ENCODE peak calls at places on chromosome 14, in nine cellular contexts. One of them, this sample, is unnamed.

GRCh38 chr14:61549425-61549824 is 145.9 kb upstream of the HIF1A start:
- DNase-seq in CD8-positive, alpha-beta memory T cell: no peak
- DNase-seq in psoas muscle: no peak
- DNase-seq in Panc1: no peak
- DNase-seq in skeletal muscle cell: peak
- DNase-seq in neural progenitor cell: no peak
- DNase-seq in heart right ventricle: no peak
- DNase-seq in tibial artery: no peak
- DNase-seq in astrocyte of the spinal cord: peak
- DNase-seq in this sample: no peak

GRCh38 chr14:65949711-65950516 is 536.3 kb upstream of the CCDC196 start:
- DNase-seq in CD8-positive, alpha-beta memory T cell: no peak
- DNase-seq in psoas muscle: peak
- DNase-seq in Panc1: no peak
- DNase-seq in skeletal muscle cell: peak
- DNase-seq in neural progenitor cell: no peak
- DNase-seq in heart right ventricle: peak
- DNase-seq in tibial artery: no peak
- DNase-seq in astrocyte of the spinal cord: peak
- DNase-seq in this sample: no peak

GRCh38 chr14:24398298-24398942 is 383 bp upstream of the NYNRIN start:
- DNase-seq in CD8-positive, alpha-beta memory T cell: no peak
- DNase-seq in psoas muscle: no peak
- DNase-seq in Panc1: no peak
- DNase-seq in skeletal muscle cell: no peak
- DNase-seq in neural progenitor cell: peak
- DNase-seq in heart right ventricle: peak
- DNase-seq in tibial artery: no peak
- DNase-seq in astrocyte of the spinal cord: peak
- DNase-seq in this sample: no peak

GRCh38 chr14:93045965-93046695 is 69.6 kb downstream of the ITPK1 start:
- DNase-seq in CD8-positive, alpha-beta memory T cell: no peak
- DNase-seq in psoas muscle: no peak
- DNase-seq in Panc1: no peak
- DNase-seq in skeletal muscle cell: peak
- DNase-seq in neural progenitor cell: no peak
- DNase-seq in heart right ventricle: no peak
- DNase-seq in tibial artery: no peak
- DNase-seq in astrocyte of the spinal cord: peak
- DNase-seq in this sample: no peak

GRCh38 chr14:61475316-61475715 is 153.9 kb downstream of the PRKCH start:
- DNase-seq in CD8-positive, alpha-beta memory T cell: no peak
- DNase-seq in psoas muscle: no peak
- DNase-seq in Panc1: no peak
- DNase-seq in skeletal muscle cell: peak
- DNase-seq in neural progenitor cell: peak
- DNase-seq in heart right ventricle: no peak
- DNase-seq in tibial artery: no peak
- DNase-seq in astrocyte of the spinal cord: peak
- DNase-seq in this sample: no peak

GRCh38 chr14:94773017-94773681 is 3.2 kb upstream of the GSC start:
- DNase-seq in CD8-positive, alpha-beta memory T cell: no peak
- DNase-seq in psoas muscle: no peak
- DNase-seq in Panc1: no peak
- DNase-seq in skeletal muscle cell: no peak
- DNase-seq in neural progenitor cell: peak
- DNase-seq in heart right ventricle: no peak
- DNase-seq in tibial artery: no peak
- DNase-seq in astrocyte of the spinal cord: no peak
- DNase-seq in this sample: no peak

GRCh38 chr14:61483477-61483876 is 162.1 kb downstream of the PRKCH start:
- DNase-seq in CD8-positive, alpha-beta memory T cell: no peak
- DNase-seq in psoas muscle: no peak
- DNase-seq in Panc1: no peak
- DNase-seq in skeletal muscle cell: no peak
- DNase-seq in neural progenitor cell: no peak
- DNase-seq in heart right ventricle: no peak
- DNase-seq in tibial artery: no peak
- DNase-seq in astrocyte of the spinal cord: no peak
- DNase-seq in this sample: no peak

GRCh38 chr14:104993306-104993705 is 7.7 kb downstream of the CLBA1 start:
- DNase-seq in CD8-positive, alpha-beta memory T cell: no peak
- DNase-seq in psoas muscle: no peak
- DNase-seq in Panc1: no peak
- DNase-seq in skeletal muscle cell: no peak
- DNase-seq in neural progenitor cell: no peak
- DNase-seq in heart right ventricle: no peak
- DNase-seq in tibial artery: no peak
- DNase-seq in astrocyte of the spinal cord: no peak
- DNase-seq in this sample: no peak

GRCh38 chr14:34742509-34743115 is 28.2 kb upstream of the CFL2 start:
- DNase-seq in CD8-positive, alpha-beta memory T cell: no peak
- DNase-seq in psoas muscle: no peak
- DNase-seq in Panc1: no peak
- DNase-seq in skeletal muscle cell: no peak
- DNase-seq in neural progenitor cell: no peak
- DNase-seq in heart right ventricle: no peak
- DNase-seq in tibial artery: no peak
- DNase-seq in astrocyte of the spinal cord: no peak
- DNase-seq in this sample: no peak

GRCh38 chr14:68779761-68780323 is 13.0 kb downstream of the ZFP36L1 start:
- DNase-seq in CD8-positive, alpha-beta memory T cell: no peak
- DNase-seq in psoas muscle: peak
- DNase-seq in Panc1: no peak
- DNase-seq in skeletal muscle cell: peak
- DNase-seq in neural progenitor cell: no peak
- DNase-seq in heart right ventricle: no peak
- DNase-seq in tibial artery: no peak
- DNase-seq in astrocyte of the spinal cord: peak
- DNase-seq in this sample: peak

GRCh38 chr14:50087350-50088116 is 28.8 kb downstream of the VCPKMT start:
- DNase-seq in CD8-positive, alpha-beta memory T cell: no peak
- DNase-seq in psoas muscle: no peak
- DNase-seq in Panc1: no peak
- DNase-seq in skeletal muscle cell: no peak
- DNase-seq in neural progenitor cell: no peak
- DNase-seq in heart right ventricle: no peak
- DNase-seq in tibial artery: no peak
- DNase-seq in astrocyte of the spinal cord: no peak
- DNase-seq in this sample: peak

GRCh38 chr14:98868846-98869245 is 403.2 kb downstream of the BCL11B start:
- DNase-seq in CD8-positive, alpha-beta memory T cell: no peak
- DNase-seq in psoas muscle: no peak
- DNase-seq in Panc1: no peak
- DNase-seq in skeletal muscle cell: no peak
- DNase-seq in neural progenitor cell: no peak
- DNase-seq in heart right ventricle: no peak
- DNase-seq in tibial artery: no peak
- DNase-seq in astrocyte of the spinal cord: no peak
- DNase-seq in this sample: no peak

GRCh38 chr14:24851406-24851805 is 198.5 kb downstream of the STXBP6 start:
- DNase-seq in CD8-positive, alpha-beta memory T cell: no peak
- DNase-seq in psoas muscle: no peak
- DNase-seq in Panc1: no peak
- DNase-seq in skeletal muscle cell: no peak
- DNase-seq in neural progenitor cell: no peak
- DNase-seq in heart right ventricle: no peak
- DNase-seq in tibial artery: no peak
- DNase-seq in astrocyte of the spinal cord: no peak
- DNase-seq in this sample: no peak

GRCh38 chr14:67241416-67242362 is at the start of gene PALS1:
- DNase-seq in CD8-positive, alpha-beta memory T cell: no peak
- DNase-seq in psoas muscle: no peak
- DNase-seq in Panc1: no peak
- DNase-seq in skeletal muscle cell: peak
- DNase-seq in neural progenitor cell: no peak
- DNase-seq in heart right ventricle: no peak
- DNase-seq in tibial artery: no peak
- DNase-seq in astrocyte of the spinal cord: peak
- DNase-seq in this sample: peak

GRCh38 chr14:37253905-37254304 is 56.2 kb downstream of the MIPOL1 start:
- DNase-seq in CD8-positive, alpha-beta memory T cell: no peak
- DNase-seq in psoas muscle: no peak
- DNase-seq in Panc1: no peak
- DNase-seq in skeletal muscle cell: peak
- DNase-seq in neural progenitor cell: no peak
- DNase-seq in heart right ventricle: no peak
- DNase-seq in tibial artery: no peak
- DNase-seq in astrocyte of the spinal cord: peak
- DNase-seq in this sample: no peak

GRCh38 chr14:67487937-67488893 is at the start of gene TMEM229B:
- DNase-seq in CD8-positive, alpha-beta memory T cell: peak
- DNase-seq in psoas muscle: no peak
- DNase-seq in Panc1: no peak
- DNase-seq in skeletal muscle cell: no peak
- DNase-seq in neural progenitor cell: no peak
- DNase-seq in heart right ventricle: peak
- DNase-seq in tibial artery: no peak
- DNase-seq in astrocyte of the spinal cord: peak
- DNase-seq in this sample: peak

GRCh38 chr14:66330916-66331315 is 155.3 kb upstream of the CCDC196 start:
- DNase-seq in CD8-positive, alpha-beta memory T cell: no peak
- DNase-seq in psoas muscle: no peak
- DNase-seq in Panc1: no peak
- DNase-seq in skeletal muscle cell: peak
- DNase-seq in neural progenitor cell: no peak
- DNase-seq in heart right ventricle: no peak
- DNase-seq in tibial artery: no peak
- DNase-seq in astrocyte of the spinal cord: no peak
- DNase-seq in this sample: no peak

GRCh38 chr14:32102152-32102787 is 25.2 kb downstream of the ARHGAP5 start:
- DNase-seq in CD8-positive, alpha-beta memory T cell: no peak
- DNase-seq in psoas muscle: no peak
- DNase-seq in Panc1: no peak
- DNase-seq in skeletal muscle cell: no peak
- DNase-seq in neural progenitor cell: no peak
- DNase-seq in heart right ventricle: no peak
- DNase-seq in tibial artery: no peak
- DNase-seq in astrocyte of the spinal cord: no peak
- DNase-seq in this sample: peak

GRCh38 chr14:26363689-26364088 is 234.1 kb downstream of the NOVA1 start:
- DNase-seq in CD8-positive, alpha-beta memory T cell: no peak
- DNase-seq in psoas muscle: no peak
- DNase-seq in Panc1: no peak
- DNase-seq in skeletal muscle cell: no peak
- DNase-seq in neural progenitor cell: no peak
- DNase-seq in heart right ventricle: no peak
- DNase-seq in tibial artery: no peak
- DNase-seq in astrocyte of the spinal cord: no peak
- DNase-seq in this sample: no peak
- H3K4me3 ChIP-seq in CD8-positive, alpha-beta memory T cell: no peak
- H3K4me3 ChIP-seq in psoas muscle: no peak
- H3K4me3 ChIP-seq in Panc1: no peak
- H3K4me3 ChIP-seq in skeletal muscle cell: no peak
- H3K4me3 ChIP-seq in neural progenitor cell: no peak
- H3K4me3 ChIP-seq in heart right ventricle: no peak
- H3K4me3 ChIP-seq in tibial artery: no peak
- H3K4me3 ChIP-seq in astrocyte of the spinal cord: no peak
- H3K4me3 ChIP-seq in this sample: no peak

GRCh38 chr14:22685467-22685866 is 41.3 kb upstream of the OR6J1 start:
- DNase-seq in CD8-positive, alpha-beta memory T cell: no peak
- DNase-seq in psoas muscle: no peak
- DNase-seq in Panc1: no peak
- DNase-seq in skeletal muscle cell: no peak
- DNase-seq in neural progenitor cell: peak
- DNase-seq in heart right ventricle: no peak
- DNase-seq in tibial artery: no peak
- DNase-seq in astrocyte of the spinal cord: no peak
- DNase-seq in this sample: no peak
- H3K4me3 ChIP-seq in CD8-positive, alpha-beta memory T cell: no peak
- H3K4me3 ChIP-seq in psoas muscle: no peak
- H3K4me3 ChIP-seq in Panc1: no peak
- H3K4me3 ChIP-seq in skeletal muscle cell: no peak
- H3K4me3 ChIP-seq in neural progenitor cell: no peak
- H3K4me3 ChIP-seq in heart right ventricle: no peak
- H3K4me3 ChIP-seq in tibial artery: no peak
- H3K4me3 ChIP-seq in astrocyte of the spinal cord: no peak
- H3K4me3 ChIP-seq in this sample: no peak

DNA sequence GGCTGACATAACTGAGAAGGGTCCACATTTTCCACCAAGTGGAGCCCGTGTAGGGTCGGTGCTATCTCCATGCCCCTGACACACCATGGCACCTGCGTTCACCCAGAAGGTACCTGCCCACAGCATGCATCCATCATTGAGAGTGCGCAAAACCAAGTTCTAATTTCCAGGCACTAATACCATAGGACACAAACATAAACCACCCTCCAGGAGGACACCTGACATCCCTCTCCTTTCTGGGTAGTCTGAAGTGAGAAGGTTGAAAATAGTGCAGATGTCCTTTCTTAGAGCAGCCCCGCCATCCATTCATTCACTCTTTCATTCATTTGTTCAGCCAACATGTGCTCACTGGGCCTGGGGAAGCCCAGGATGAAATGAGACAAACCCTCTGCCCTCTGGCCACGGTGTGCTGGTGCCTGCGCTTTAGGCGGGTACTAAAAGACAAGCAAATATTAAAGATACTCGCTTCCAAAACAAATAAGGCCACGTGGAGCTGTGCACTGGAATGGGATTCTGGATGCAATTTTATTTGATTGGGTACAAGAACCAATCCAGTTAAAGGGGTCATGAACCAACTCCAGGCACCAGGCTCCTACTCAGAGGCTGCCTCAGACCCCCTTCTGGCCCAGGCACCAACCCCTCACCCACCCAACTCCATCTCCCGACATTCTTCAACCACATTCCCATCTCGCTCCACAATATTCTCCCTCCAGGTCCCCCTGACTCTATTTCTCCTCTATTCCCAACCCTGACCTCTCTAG is 1.2 kb downstream of the TTC7B start:
- DNase-seq in CD8-positive, alpha-beta memory T cell: no peak
- DNase-seq in psoas muscle: no peak
- DNase-seq in Panc1: no peak
- DNase-seq in skeletal muscle cell: no peak
- DNase-seq in neural progenitor cell: no peak
- DNase-seq in heart right ventricle: no peak
- DNase-seq in tibial artery: no peak
- DNase-seq in astrocyte of the spinal cord: no peak
- DNase-seq in this sample: no peak
- H3K4me3 ChIP-seq in CD8-positive, alpha-beta memory T cell: no peak
- H3K4me3 ChIP-seq in psoas muscle: peak
- H3K4me3 ChIP-seq in Panc1: peak
- H3K4me3 ChIP-seq in skeletal muscle cell: peak
- H3K4me3 ChIP-seq in neural progenitor cell: peak
- H3K4me3 ChIP-seq in heart right ventricle: peak
- H3K4me3 ChIP-seq in tibial artery: peak
- H3K4me3 ChIP-seq in astrocyte of the spinal cord: peak
- H3K4me3 ChIP-seq in this sample: no peak

GRCh38 chr14:102910442-102910841 is 12.0 kb upstream of the AMN start:
- DNase-seq in CD8-positive, alpha-beta memory T cell: no peak
- DNase-seq in psoas muscle: peak
- DNase-seq in Panc1: no peak
- DNase-seq in skeletal muscle cell: no peak
- DNase-seq in neural progenitor cell: no peak
- DNase-seq in heart right ventricle: no peak
- DNase-seq in tibial artery: peak
- DNase-seq in astrocyte of the spinal cord: no peak
- DNase-seq in this sample: no peak
- H3K4me3 ChIP-seq in CD8-positive, alpha-beta memory T cell: no peak
- H3K4me3 ChIP-seq in psoas muscle: no peak
- H3K4me3 ChIP-seq in Panc1: no peak
- H3K4me3 ChIP-seq in skeletal muscle cell: no peak
- H3K4me3 ChIP-seq in neural progenitor cell: no peak
- H3K4me3 ChIP-seq in heart right ventricle: no peak
- H3K4me3 ChIP-seq in tibial artery: no peak
- H3K4me3 ChIP-seq in astrocyte of the spinal cord: no peak
- H3K4me3 ChIP-seq in this sample: no peak